ENCODE peak calls at places on chromosomes 3 and 15, in six cellular contexts. C, J, P, N, H and V are unnamed samples.
A peak's percentile ranks its signal among the peaks of the same experiment; 100 is the strongest.

GRCh38 chr3:188769833-188770232 is 401.9 kb upstream of the TPRG1 start:
- DNase-seq in C (no peak), J (no peak), P (no peak), N (no peak), H (no peak), V (no peak)

GRCh38 chr3:48423883-48424695 is 5.8 kb downstream of the PLXNB1 start:
- DNase-seq in C (no peak), J (no peak), P (no peak), N (no peak), H (no peak), V (no peak)

GRCh38 chr3:175009294-175009693 is 150.2 kb downstream of the NAALADL2 start:
- DNase-seq in C (no peak), J (no peak), P (no peak), N (no peak), H (no peak), V (no peak)

GRCh38 chr3:135258916-135259315 is 463.9 kb downstream of the EPHB1 start:
- DNase-seq in C (no peak), J (no peak), P (no peak), N (no peak), H (no peak), V (no peak)

GRCh38 chr3:194610690-194611089 is 22.5 kb downstream of the TMEM44 start:
- DNase-seq in C (no peak), J (no peak), P (no peak), N (no peak), H (no peak), V (no peak)

GRCh38 chr3:15519096-15519495 is 2.4 kb downstream of the COLQ start:
- DNase-seq in C (no peak), J (no peak), P (no peak), N (peak; percentile 67), H (no peak), V (peak; percentile 51)

GRCh38 chr3:53730565-53730964 is 115.7 kb downstream of the CHDH start:
- DNase-seq in C (peak; percentile 17), J (no peak), P (no peak), N (peak; percentile 58), H (peak; percentile 3), V (no peak)

GRCh38 chr3:175386630-175387029 is 527.5 kb downstream of the NAALADL2 start:
- DNase-seq in C (peak; percentile 90), J (no peak), P (peak; percentile 70), N (no peak), H (peak; percentile 95), V (no peak)

GRCh38 chr3:180188512-180189309 is 152.0 kb upstream of the PEX5L start:
- DNase-seq in C (no peak), J (no peak), P (no peak), N (no peak), H (no peak), V (no peak)

GRCh38 chr15:49301562-49301961 is 121.5 kb upstream of the FGF7 start:
- DNase-seq in C (no peak), J (no peak), P (peak; percentile 25), N (no peak), H (peak; percentile 42), V (no peak)

GRCh38 chr3:4633078-4634004 is 140.2 kb downstream of the ITPR1 start:
- DNase-seq in C (peak; percentile 85), J (no peak), P (peak; percentile 26), N (no peak), H (peak; percentile 83), V (no peak)

GRCh38 chr3:149657796-149658443 is at the start of gene WWTR1:
- DNase-seq in C (peak; percentile 96), J (peak; percentile 84), P (peak; percentile 96), N (peak; percentile 95), H (peak; percentile 95), V (peak; percentile 96)

GRCh38 chr15:101684384-101684783 is 32.2 kb upstream of the TM2D3 start:
- DNase-seq in C (peak; percentile 70), J (no peak), P (peak; percentile 43), N (no peak), H (peak; percentile 89), V (no peak)

GRCh38 chr3:60803812-60804211 is 447.4 kb downstream of the FHIT start:
- DNase-seq in C (no peak), J (no peak), P (no peak), N (no peak), H (no peak), V (no peak)

GRCh38 chr3:71268462-71268999 is 315.0 kb downstream of the FOXP1 start:
- DNase-seq in C (no peak), J (no peak), P (no peak), N (no peak), H (no peak), V (no peak)

GRCh38 chr3:132343018-132343612 is 25.9 kb downstream of the ACP3 start:
- DNase-seq in C (peak; percentile 82), J (peak; percentile 17), P (peak; percentile 56), N (no peak), H (peak; percentile 82), V (peak; percentile 50)

GRCh38 chr3:181756645-181757044 is 44.9 kb downstream of the SOX2 start:
- DNase-seq in C (no peak), J (no peak), P (no peak), N (no peak), H (no peak), V (no peak)

GRCh38 chr3:132161608-132162007 is 126.8 kb upstream of the CPNE4 start:
- DNase-seq in C (no peak), J (no peak), P (peak; percentile 9), N (no peak), H (no peak), V (no peak)

DNA sequence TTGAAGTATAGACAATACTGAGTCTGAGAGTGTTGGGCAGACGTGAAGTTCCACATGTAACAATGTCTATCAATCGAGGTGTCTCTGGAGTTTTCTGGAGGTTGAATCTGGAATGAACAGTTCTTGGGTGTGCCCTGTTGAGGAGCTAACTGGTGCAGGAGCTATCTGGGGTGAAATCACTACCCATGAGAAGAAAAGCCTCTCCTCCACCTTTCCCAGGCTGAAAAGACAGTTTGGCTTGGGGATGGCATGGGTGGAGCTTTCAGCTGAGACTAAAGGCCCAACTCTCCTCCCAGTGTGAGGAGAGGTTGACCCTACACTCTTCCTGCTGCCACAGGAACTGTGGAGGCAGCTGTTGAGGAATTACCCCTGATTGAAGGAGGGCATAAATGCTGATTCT is 54.4 kb upstream of the LRRFIP2 start:
- DNase-seq in C (no peak), J (no peak), P (no peak), N (no peak), H (no peak), V (no peak)
- H3K4me3 ChIP-seq in C (no peak overlapping the region), J (no peak overlapping the region), P (no peak overlapping the region), N (no peak overlapping the region), H (no peak overlapping the region), V (no peak overlapping the region)

GRCh38 chr3:117054551-117054950 is 345.0 kb downstream of the TUSC7 start:
- DNase-seq in C (no peak), J (no peak), P (no peak), N (no peak), H (no peak), V (no peak)

GRCh38 chr3:117059990-117060338 is 350.4 kb downstream of the TUSC7 start:
- DNase-seq in C (no peak), J (no peak), P (no peak), N (no peak), H (no peak), V (peak; percentile 59)

GRCh38 chr3:117063910-117064309 is 354.3 kb downstream of the TUSC7 start:
- DNase-seq in C (peak; percentile 17), J (no peak), P (no peak), N (no peak), H (peak; percentile 38), V (no peak)

DNA sequence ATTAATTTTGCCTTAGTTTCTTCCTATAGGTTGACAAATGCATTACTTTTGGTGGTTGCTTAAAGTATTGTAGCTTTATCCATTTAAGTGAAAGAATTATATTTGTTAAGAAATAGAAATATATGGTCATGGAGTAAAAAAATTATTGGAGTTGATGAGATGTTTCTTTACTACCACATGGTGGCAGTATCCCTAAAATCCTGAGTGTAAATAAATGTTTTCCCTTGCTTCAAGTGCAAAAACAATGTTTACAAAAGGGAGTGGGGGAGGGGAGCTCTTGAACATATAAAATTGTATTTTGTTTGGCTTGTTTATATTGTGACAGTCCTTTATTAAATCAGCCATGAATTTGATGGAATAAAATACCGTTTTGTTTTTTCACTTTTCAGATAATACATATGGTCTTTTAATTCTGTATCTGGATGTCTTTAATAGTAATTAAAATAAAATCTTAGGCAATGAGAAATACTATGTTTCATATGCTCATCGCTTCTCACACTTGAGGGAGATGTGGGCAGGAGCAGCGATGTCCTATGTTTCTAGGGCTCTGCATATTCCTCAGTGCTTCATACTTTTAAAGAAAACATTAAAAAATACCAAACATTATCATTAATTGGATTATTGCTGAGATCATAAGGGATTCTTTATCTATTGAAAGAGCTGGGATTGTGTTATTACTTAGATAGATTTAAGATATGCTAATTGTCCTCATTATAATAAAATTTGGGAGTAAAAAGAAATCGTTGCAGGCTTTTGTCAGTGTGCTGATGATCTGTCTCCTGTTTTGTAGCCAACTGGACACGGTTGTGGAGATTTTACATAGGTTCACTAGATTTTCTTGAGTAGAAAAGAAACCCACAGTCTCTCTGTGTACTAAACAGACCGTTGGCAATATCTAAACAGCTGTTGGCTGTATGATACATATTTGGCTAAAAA is 349.7 kb downstream of the TUSC7 start:
- DNase-seq in C (peak; percentile 44), J (no peak), P (peak; percentile 16), N (no peak), H (peak; percentile 56), V (no peak)
- TF ChIP-seq CTCF in C (peak; percentile 55), J (peak; percentile 42), P (peak; percentile 38), N (peak; percentile 57), H (peak; percentile 30), V (peak; percentile 61)

GRCh38 chr15:69298354-69298696 is 387 bp upstream of the PAQR5 start:
- DNase-seq in C (no peak), J (no peak), P (no peak), N (no peak), H (no peak), V (no peak)

GRCh38 chr15:69297642-69298353 is 914 bp upstream of the PAQR5 start:
- DNase-seq in C (no peak), J (no peak), P (no peak), N (no peak), H (no peak), V (no peak)

GRCh38 chr15:69299451-69300128 is 878 bp downstream of the PAQR5 start:
- DNase-seq in C (no peak), J (no peak), P (no peak), N (no peak), H (no peak), V (no peak)

GRCh38 chr15:69300129-69300588 is 1.4 kb downstream of the PAQR5 start:
- DNase-seq in C (no peak), J (peak; percentile 56), P (no peak), N (no peak), H (no peak), V (no peak)

GRCh38 chr15:69298697-69299441 is at the start of gene PAQR5:
- DNase-seq in C (no peak), J (peak; percentile 75), P (peak; percentile 31), N (peak; percentile 25), H (no peak), V (no peak)
- H3K4me3 ChIP-seq in C (peak within 1 kb of the TSS; percentile 40), J (peak within 1 kb of the TSS; percentile 37), P (peak within 1 kb of the TSS; percentile 48), N (peak within 1 kb of the TSS; percentile 80), H (peak within 1 kb of the TSS; percentile 55), V (peak within 1 kb of the TSS; percentile 49)

DNA sequence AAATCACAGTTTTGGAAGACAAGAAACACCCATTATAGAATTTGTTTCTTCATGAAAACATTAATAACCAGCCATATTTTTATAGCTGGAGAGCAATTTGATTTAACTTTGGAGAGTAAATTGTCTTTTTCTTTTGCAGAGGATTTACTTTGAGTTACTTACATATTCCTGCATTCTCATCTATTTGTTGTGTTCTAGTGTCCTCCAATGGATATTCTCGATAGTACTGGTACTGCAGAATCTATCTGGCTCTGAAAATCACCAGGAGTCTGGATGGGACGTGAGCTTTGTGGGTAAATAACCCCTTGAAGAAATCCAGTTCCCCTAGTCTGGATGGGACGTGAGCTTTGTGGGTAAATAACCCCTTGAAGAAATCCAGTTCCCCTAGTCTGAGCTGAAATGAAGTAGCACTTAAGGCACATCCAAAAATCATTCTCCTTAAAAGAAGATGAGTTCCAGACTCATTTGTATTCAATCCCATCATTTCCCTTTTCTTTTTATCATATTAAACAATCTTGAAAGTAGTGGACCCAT is 294.1 kb upstream of the UBE2E2 start:
- DNase-seq in C (no peak), J (no peak), P (no peak), N (no peak), H (no peak), V (no peak)
- TF ChIP-seq CTCF in C (no peak), J (peak; percentile 8), P (no peak), N (peak; percentile 25), H (no peak), V (no peak)